ENCODE peak calls at places on chromosomes 6 and 20, in five cellular contexts. Q is HFFc6, G is activated T-cell treated with anti-CD3 and anti-CD28 coated beads for 24 hours, A is GM10248, Z is GDM1. F is an unnamed sample.
A peak's percentile ranks its signal among the peaks of the same experiment; 100 is the strongest.

GRCh38 chr20:37543828-37544227 is 16.2 kb upstream of the BLCAP start:
- DNase-seq in Q (peak; percentile 65), G (no peak), A (no peak), Z (no peak), F (no peak)

GRCh38 chr6:108651781-108652227 is 91.1 kb downstream of the FOXO3 start:
- DNase-seq in Q (peak; percentile 82), G (no peak), A (no peak), Z (no peak), F (no peak)

GRCh38 chr6:129133770-129134192 is 250.8 kb downstream of the LAMA2 start:
- DNase-seq in Q (no peak), G (no peak), A (no peak), Z (no peak), F (no peak)

GRCh38 chr6:57021086-57021720 is 25.3 kb upstream of the KIAA1586 start:
- DNase-seq in Q (peak; percentile 69), G (no peak), A (peak; percentile 61), Z (no peak), F (peak; percentile 36)

GRCh38 chr20:57000441-57000968 is 265.9 kb downstream of the BMP7 start:
- DNase-seq in Q (no peak), G (no peak), A (no peak), Z (no peak), F (no peak)

GRCh38 chr6:37556884-37557644 is 57.4 kb upstream of the CCDC167 start:
- DNase-seq in Q (no peak), G (no peak), A (no peak), Z (no peak), F (peak; percentile 49)

GRCh38 chr6:83708546-83708969 is 343 bp downstream of the SNAP91 start:
- DNase-seq in Q (no peak), G (no peak), A (peak; percentile 18), Z (no peak), F (no peak)

GRCh38 chr6:90459225-90459758 is 127.6 kb downstream of the MAP3K7 start:
- DNase-seq in Q (no peak), G (no peak), A (no peak), Z (no peak), F (no peak)

GRCh38 chr6:36130672-36131516 is 581 bp downstream of the MAPK13 start:
- DNase-seq in Q (no peak), G (peak; percentile 50), A (peak; percentile 73), Z (no peak), F (no peak)

GRCh38 chr6:157260735-157261134 is 62.6 kb downstream of the TMEM242 start:
- DNase-seq in Q (no peak), G (no peak), A (no peak), Z (no peak), F (no peak)

GRCh38 chr6:87975561-87975960 is 72.1 kb upstream of the SPACA1 start:
- DNase-seq in Q (no peak), G (no peak), A (no peak), Z (no peak), F (no peak)

GRCh38 chr6:152378154-152378553 is 259.0 kb downstream of the SYNE1 start:
- DNase-seq in Q (peak; percentile 70), G (no peak), A (no peak), Z (no peak), F (no peak)

GRCh38 chr20:13661070-13661687 is 22.4 kb upstream of the TASP1 start:
- DNase-seq in Q (no peak), G (no peak), A (no peak), Z (no peak), F (no peak)

GRCh38 chr20:40706977-40707582 is 18.0 kb upstream of the MAFB start:
- DNase-seq in Q (no peak), G (no peak), A (no peak), Z (no peak), F (no peak)

GRCh38 chr6:140677781-140678528 is 1303.5 kb upstream of the CITED2 start:
- DNase-seq in Q (no peak), G (no peak), A (no peak), Z (no peak), F (no peak)